ENCODE peak calls at places on chromosome 4, in eight cellular contexts. One of them, this sample, is unnamed.

GRCh38 chr4:168794881-168795280 is 215.2 kb downstream of the CBR4 start:
- DNase-seq in T-helper 2 cell: no peak
- DNase-seq in dermis microvascular lymphatic vessel endothelial cell: no peak
- DNase-seq in fibroblast of lung: peak
- DNase-seq in H7: no peak
- DNase-seq in HEK293T: no peak
- DNase-seq in LoVo: no peak
- DNase-seq in T-cell: no peak
- DNase-seq in this sample: no peak

GRCh38 chr4:4593596-4593995 is 51.7 kb upstream of the STX18 start:
- DNase-seq in dermis microvascular lymphatic vessel endothelial cell: no peak
- DNase-seq in fibroblast of lung: no peak
- DNase-seq in T-helper 2 cell: no peak
- DNase-seq in LoVo: no peak
- DNase-seq in H7: no peak
- DNase-seq in T-cell: no peak
- DNase-seq in HEK293T: no peak
- DNase-seq in this sample: no peak

GRCh38 chr4:179437962-179438361 is 1995.7 kb upstream of the AGA start:
- DNase-seq in HEK293T: no peak
- DNase-seq in T-cell: no peak
- DNase-seq in LoVo: no peak
- DNase-seq in T-helper 2 cell: no peak
- DNase-seq in fibroblast of lung: no peak
- DNase-seq in H7: no peak
- DNase-seq in dermis microvascular lymphatic vessel endothelial cell: no peak
- DNase-seq in this sample: no peak

GRCh38 chr4:87060957-87061356 is 126.1 kb downstream of the AFF1 start:
- DNase-seq in dermis microvascular lymphatic vessel endothelial cell: no peak
- DNase-seq in T-helper 2 cell: no peak
- DNase-seq in T-cell: no peak
- DNase-seq in fibroblast of lung: peak
- DNase-seq in HEK293T: no peak
- DNase-seq in LoVo: peak
- DNase-seq in H7: no peak
- DNase-seq in this sample: peak

GRCh38 chr4:48742412-48742811 is 37.7 kb downstream of the FRYL start:
- DNase-seq in dermis microvascular lymphatic vessel endothelial cell: no peak
- DNase-seq in T-cell: no peak
- DNase-seq in T-helper 2 cell: no peak
- DNase-seq in fibroblast of lung: no peak
- DNase-seq in H7: no peak
- DNase-seq in LoVo: no peak
- DNase-seq in HEK293T: no peak
- DNase-seq in this sample: no peak

GRCh38 chr4:101621120-101621519 is 169.4 kb upstream of the BANK1 start:
- DNase-seq in T-helper 2 cell: no peak
- DNase-seq in HEK293T: no peak
- DNase-seq in T-cell: no peak
- DNase-seq in LoVo: no peak
- DNase-seq in fibroblast of lung: no peak
- DNase-seq in dermis microvascular lymphatic vessel endothelial cell: no peak
- DNase-seq in H7: no peak
- DNase-seq in this sample: no peak

GRCh38 chr4:24032371-24032989 is 142.6 kb upstream of the PPARGC1A start:
- DNase-seq in HEK293T: peak
- DNase-seq in T-cell: no peak
- DNase-seq in dermis microvascular lymphatic vessel endothelial cell: no peak
- DNase-seq in H7: no peak
- DNase-seq in fibroblast of lung: peak
- DNase-seq in T-helper 2 cell: no peak
- DNase-seq in LoVo: no peak
- DNase-seq in this sample: no peak

GRCh38 chr4:158500054-158500453 is 21.6 kb upstream of the RXFP1 start:
- DNase-seq in T-helper 2 cell: no peak
- DNase-seq in fibroblast of lung: no peak
- DNase-seq in H7: no peak
- DNase-seq in T-cell: no peak
- DNase-seq in dermis microvascular lymphatic vessel endothelial cell: no peak
- DNase-seq in HEK293T: no peak
- DNase-seq in LoVo: no peak
- DNase-seq in this sample: no peak

GRCh38 chr4:82216231-82216630 is 157.6 kb downstream of the HNRNPD start:
- DNase-seq in H7: no peak
- DNase-seq in LoVo: no peak
- DNase-seq in HEK293T: no peak
- DNase-seq in T-cell: no peak
- DNase-seq in dermis microvascular lymphatic vessel endothelial cell: no peak
- DNase-seq in fibroblast of lung: no peak
- DNase-seq in T-helper 2 cell: no peak
- DNase-seq in this sample: no peak

GRCh38 chr4:115687356-115687755 is 573.9 kb upstream of the NDST4 start:
- DNase-seq in fibroblast of lung: no peak
- DNase-seq in H7: no peak
- DNase-seq in LoVo: no peak
- DNase-seq in HEK293T: no peak
- DNase-seq in T-cell: no peak
- DNase-seq in T-helper 2 cell: no peak
- DNase-seq in dermis microvascular lymphatic vessel endothelial cell: no peak
- DNase-seq in this sample: no peak

GRCh38 chr4:147732516-147733193 is 767 bp downstream of the ARHGAP10 start:
- DNase-seq in dermis microvascular lymphatic vessel endothelial cell: no peak
- DNase-seq in LoVo: peak
- DNase-seq in HEK293T: peak
- DNase-seq in fibroblast of lung: peak
- DNase-seq in H7: peak
- DNase-seq in T-cell: no peak
- DNase-seq in T-helper 2 cell: no peak
- DNase-seq in this sample: peak

GRCh38 chr4:126955292-126956191 is 677.2 kb upstream of the INTU start:
- DNase-seq in HEK293T: no peak
- DNase-seq in H7: peak
- DNase-seq in dermis microvascular lymphatic vessel endothelial cell: no peak
- DNase-seq in T-cell: no peak
- DNase-seq in LoVo: no peak
- DNase-seq in fibroblast of lung: no peak
- DNase-seq in T-helper 2 cell: no peak
- DNase-seq in this sample: no peak

GRCh38 chr4:154911097-154911496 is 130.0 kb downstream of the RBM46 start:
- DNase-seq in T-helper 2 cell: no peak
- DNase-seq in H7: peak
- DNase-seq in fibroblast of lung: no peak
- DNase-seq in dermis microvascular lymphatic vessel endothelial cell: no peak
- DNase-seq in LoVo: no peak
- DNase-seq in T-cell: no peak
- DNase-seq in HEK293T: peak
- DNase-seq in this sample: no peak

GRCh38 chr4:26793750-26794149 is 66.9 kb upstream of the STIM2 start:
- DNase-seq in T-cell: no peak
- DNase-seq in H7: no peak
- DNase-seq in dermis microvascular lymphatic vessel endothelial cell: no peak
- DNase-seq in T-helper 2 cell: no peak
- DNase-seq in HEK293T: no peak
- DNase-seq in LoVo: no peak
- DNase-seq in fibroblast of lung: no peak
- DNase-seq in this sample: no peak

GRCh38 chr4:4640692-4641091 is 98.8 kb upstream of the STX18 start:
- DNase-seq in T-cell: no peak
- DNase-seq in T-helper 2 cell: no peak
- DNase-seq in dermis microvascular lymphatic vessel endothelial cell: no peak
- DNase-seq in LoVo: no peak
- DNase-seq in fibroblast of lung: no peak
- DNase-seq in H7: peak
- DNase-seq in HEK293T: no peak
- DNase-seq in this sample: no peak

GRCh38 chr4:170025523-170026252 is 507 bp downstream of the MFAP3L start:
- DNase-seq in dermis microvascular lymphatic vessel endothelial cell: peak
- DNase-seq in H7: no peak
- DNase-seq in HEK293T: peak
- DNase-seq in T-helper 2 cell: no peak
- DNase-seq in fibroblast of lung: peak
- DNase-seq in T-cell: no peak
- DNase-seq in LoVo: no peak
- DNase-seq in this sample: no peak

GRCh38 chr4:151677193-151677592 is 83.6 kb downstream of the GATB start:
- DNase-seq in H7: no peak
- DNase-seq in dermis microvascular lymphatic vessel endothelial cell: no peak
- DNase-seq in T-helper 2 cell: no peak
- DNase-seq in LoVo: no peak
- DNase-seq in fibroblast of lung: no peak
- DNase-seq in HEK293T: no peak
- DNase-seq in T-cell: no peak
- DNase-seq in this sample: no peak

GRCh38 chr4:174198396-174199179 is 84.9 kb downstream of the FBXO8 start:
- DNase-seq in fibroblast of lung: peak
- DNase-seq in LoVo: no peak
- DNase-seq in HEK293T: peak
- DNase-seq in T-cell: no peak
- DNase-seq in dermis microvascular lymphatic vessel endothelial cell: peak
- DNase-seq in T-helper 2 cell: no peak
- DNase-seq in H7: no peak
- DNase-seq in this sample: peak

GRCh38 chr4:153789741-153790651 is 1.1 kb upstream of the SFRP2 start:
- DNase-seq in HEK293T: no peak
- DNase-seq in T-cell: no peak
- DNase-seq in LoVo: no peak
- DNase-seq in fibroblast of lung: peak
- DNase-seq in H7: peak
- DNase-seq in dermis microvascular lymphatic vessel endothelial cell: no peak
- DNase-seq in T-helper 2 cell: no peak
- DNase-seq in this sample: no peak

GRCh38 chr4:24105183-24106039 is 215.6 kb upstream of the PPARGC1A start:
- DNase-seq in dermis microvascular lymphatic vessel endothelial cell: no peak
- DNase-seq in fibroblast of lung: peak
- DNase-seq in T-helper 2 cell: no peak
- DNase-seq in LoVo: no peak
- DNase-seq in T-cell: no peak
- DNase-seq in H7: no peak
- DNase-seq in HEK293T: no peak
- DNase-seq in this sample: peak

This sample was measured in MG63.